ENCODE peak calls at places on chromosomes 13 and 19, in four cellular contexts. L is body of pancreas, F is PC-9, U is right lobe of liver. P is an unnamed sample. For H3K36me3, the result is how much of the 10 kb centered on the place peaks cover.

GRCh38 chr19:4717191-4717965 is 6.3 kb downstream of the DPP9 start:
- DNase-seq in L (no peak), F (peak), U (no peak), P (peak)

GRCh38 chr13:58795715-58796114 is 1164.2 kb downstream of the PCDH17 start:
- DNase-seq in L (no peak), F (no peak), U (no peak), P (no peak)

GRCh38 chr13:35716186-35716585 is 239.7 kb upstream of the MAB21L1 start:
- DNase-seq in L (no peak), F (peak), U (no peak), P (no peak)

GRCh38 chr13:20442798-20443381 is 82.8 kb downstream of the CRYL1 start:
- DNase-seq in L (peak), F (no peak), U (no peak), P (no peak)

GRCh38 chr13:80338781-80339577 is 1.9 kb downstream of the SPRY2 start:
- DNase-seq in L (peak), F (peak), U (peak), P (peak)

GRCh38 chr13:47545206-47545605 is 455.9 kb downstream of the SUCLA2 start:
- DNase-seq in L (no peak), F (no peak), U (no peak), P (no peak)

GRCh38 chr13:79678100-79678499 is 197.1 kb downstream of the NDFIP2 start:
- DNase-seq in L (no peak), F (no peak), U (no peak), P (peak)

GRCh38 chr13:35198821-35199220 is 256.8 kb downstream of the NBEA start:
- DNase-seq in L (no peak), F (no peak), U (no peak), P (no peak)

GRCh38 chr19:8578642-8579265 is 1.5 kb upstream of the MYO1F start:
- DNase-seq in L (peak), F (peak), U (peak), P (peak)

GRCh38 chr13:21837841-21838551 is 167.1 kb downstream of the FGF9 start:
- DNase-seq in L (no peak), F (no peak), U (no peak), P (no peak)

GRCh38 chr19:29942404-29943261 is 594 bp downstream of the URI1 start:
- DNase-seq in L (peak), F (peak), U (peak), P (peak)

GRCh38 chr13:72716776-72717175 is 10.7 kb downstream of the MZT1 start:
- DNase-seq in L (no peak), F (no peak), U (no peak), P (peak)
- H3K36me3 ChIP-seq in L (under half), F (under half), U (under half), P (under half)

DNA sequence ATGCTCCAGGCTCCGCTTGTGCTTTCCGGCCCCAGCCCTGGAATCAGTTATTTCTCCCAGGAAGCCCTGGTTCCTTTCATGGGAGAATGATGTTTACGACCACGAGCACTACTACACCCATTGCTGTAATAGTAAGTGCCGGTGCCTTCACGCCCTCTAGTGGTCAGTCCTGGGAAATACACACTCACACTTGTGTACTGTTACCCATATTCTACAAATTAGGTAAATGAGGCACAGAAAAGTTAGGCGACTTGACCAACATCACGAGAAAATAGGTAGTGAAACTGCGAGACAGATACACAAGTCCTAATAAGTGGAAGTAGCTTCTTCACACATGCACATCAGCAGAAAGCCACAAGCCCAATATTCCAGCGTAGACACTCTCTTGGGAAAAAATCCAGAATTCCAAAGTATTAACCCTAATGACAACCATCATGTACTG is 21.7 kb downstream of the CEACAM21 start:
- DNase-seq in L (peak), F (peak), U (no peak), P (peak)
- H3K36me3 ChIP-seq in L (under half), F (under half), U (under half), P (under half)

DNA sequence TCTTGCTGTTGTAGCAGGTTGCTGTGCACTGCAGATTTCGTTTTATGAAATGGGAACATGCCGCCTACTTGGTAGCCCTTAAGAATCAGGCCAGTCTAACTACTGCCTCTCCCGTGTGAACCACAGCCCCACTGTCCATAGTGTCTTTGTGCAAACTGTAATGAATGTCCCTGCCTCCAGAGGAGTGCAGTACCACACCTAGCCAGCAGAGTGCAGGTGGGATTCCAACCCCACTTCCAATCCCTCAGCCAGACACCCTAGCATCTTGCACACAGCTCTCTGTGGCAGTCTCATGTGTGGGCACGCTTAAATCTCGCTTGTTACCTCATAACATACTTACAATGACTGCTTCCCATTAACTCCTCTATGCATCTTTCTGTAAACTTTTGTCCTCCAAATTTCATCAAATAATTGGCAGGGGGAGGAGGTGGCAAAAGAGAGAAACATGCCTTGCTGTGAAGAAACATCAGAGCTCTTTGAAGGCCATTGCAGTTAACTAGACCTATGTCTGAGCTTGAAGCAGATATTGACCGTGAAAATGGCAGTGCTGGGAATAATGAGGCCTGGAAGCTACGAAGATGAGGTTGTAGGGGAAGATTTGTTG is 47.2 kb downstream of the ZAR1L start:
- DNase-seq in L (peak), F (peak), U (no peak), P (no peak)
- H3K36me3 ChIP-seq in L (under half), F (under half), U (under half), P (under half)

DNA sequence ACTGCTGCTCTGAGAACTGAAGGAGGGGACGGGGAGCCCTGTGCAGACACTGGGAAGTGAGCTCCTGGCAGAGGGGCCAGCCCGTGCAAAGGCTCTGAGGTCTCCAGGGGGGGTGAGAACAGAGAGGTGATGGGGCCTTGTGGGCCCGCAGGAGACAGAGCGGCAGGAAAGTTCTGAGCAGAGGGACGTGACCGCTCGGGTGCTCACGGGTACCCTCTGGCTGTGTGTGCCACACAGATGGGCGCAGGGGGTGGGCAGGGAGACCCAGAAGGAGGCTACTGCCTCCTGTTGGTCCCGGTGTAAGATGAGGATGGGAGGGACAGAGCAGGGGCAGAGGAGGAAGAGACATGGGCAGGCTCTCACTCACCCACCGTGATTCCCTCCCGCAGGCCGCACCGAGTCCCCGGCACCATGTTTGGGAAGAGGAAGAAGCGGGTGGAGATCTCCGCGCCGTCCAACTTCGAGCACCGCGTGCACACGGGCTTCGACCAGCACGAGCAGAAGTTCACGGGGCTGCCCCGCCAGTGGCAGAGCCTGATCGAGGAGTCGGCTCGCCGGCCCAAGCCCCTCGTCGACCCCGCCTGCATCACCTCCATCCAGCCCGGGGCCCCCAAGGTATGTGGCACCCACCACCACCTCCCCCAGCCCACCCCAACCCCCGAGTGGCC is 27.5 kb upstream of the NCCRP1 start:
- DNase-seq in L (no peak), F (no peak), U (no peak), P (no peak)
- H3K36me3 ChIP-seq in L (under half), F (under half), U (under half), P (under half)

GRCh38 chr19:34387446-34387810 is 16.8 kb upstream of the PDCD2L start:
- DNase-seq in L (no peak), F (no peak), U (no peak), P (no peak)

GRCh38 chr19:34393629-34394028 is 10.6 kb upstream of the PDCD2L start:
- DNase-seq in L (no peak), F (no peak), U (no peak), P (no peak)

GRCh38 chr19:34393031-34393430 is 11.2 kb upstream of the PDCD2L start:
- DNase-seq in L (no peak), F (no peak), U (no peak), P (no peak)

GRCh38 chr19:34386645-34387445 is 17.4 kb upstream of the PDCD2L start:
- DNase-seq in L (no peak), F (no peak), U (no peak), P (no peak)

DNA sequence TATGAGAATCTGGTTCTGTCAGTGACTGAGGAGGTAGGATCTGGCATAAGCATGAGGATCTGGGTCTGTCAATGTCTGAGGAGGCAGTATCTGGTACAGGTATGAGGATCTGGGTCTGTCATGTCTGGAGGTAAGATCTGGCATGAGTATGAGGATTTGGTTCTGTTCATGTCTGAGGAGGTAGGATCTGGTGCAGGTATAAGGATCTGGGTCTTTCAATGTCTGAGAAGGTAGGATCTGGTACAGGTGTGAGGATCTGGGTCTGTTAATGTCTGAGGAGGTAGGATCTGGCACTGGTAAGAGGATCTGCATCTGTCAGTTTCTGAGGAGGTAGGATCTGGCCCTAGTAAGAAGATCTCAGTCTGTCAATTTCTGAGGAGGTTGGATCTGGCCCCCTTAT is 12.4 kb upstream of the PDCD2L start:
- DNase-seq in L (no peak), F (no peak), U (no peak), P (no peak)
- H3K36me3 ChIP-seq in L (under half), F (under half), U (half or more), P (half or more)

DNA sequence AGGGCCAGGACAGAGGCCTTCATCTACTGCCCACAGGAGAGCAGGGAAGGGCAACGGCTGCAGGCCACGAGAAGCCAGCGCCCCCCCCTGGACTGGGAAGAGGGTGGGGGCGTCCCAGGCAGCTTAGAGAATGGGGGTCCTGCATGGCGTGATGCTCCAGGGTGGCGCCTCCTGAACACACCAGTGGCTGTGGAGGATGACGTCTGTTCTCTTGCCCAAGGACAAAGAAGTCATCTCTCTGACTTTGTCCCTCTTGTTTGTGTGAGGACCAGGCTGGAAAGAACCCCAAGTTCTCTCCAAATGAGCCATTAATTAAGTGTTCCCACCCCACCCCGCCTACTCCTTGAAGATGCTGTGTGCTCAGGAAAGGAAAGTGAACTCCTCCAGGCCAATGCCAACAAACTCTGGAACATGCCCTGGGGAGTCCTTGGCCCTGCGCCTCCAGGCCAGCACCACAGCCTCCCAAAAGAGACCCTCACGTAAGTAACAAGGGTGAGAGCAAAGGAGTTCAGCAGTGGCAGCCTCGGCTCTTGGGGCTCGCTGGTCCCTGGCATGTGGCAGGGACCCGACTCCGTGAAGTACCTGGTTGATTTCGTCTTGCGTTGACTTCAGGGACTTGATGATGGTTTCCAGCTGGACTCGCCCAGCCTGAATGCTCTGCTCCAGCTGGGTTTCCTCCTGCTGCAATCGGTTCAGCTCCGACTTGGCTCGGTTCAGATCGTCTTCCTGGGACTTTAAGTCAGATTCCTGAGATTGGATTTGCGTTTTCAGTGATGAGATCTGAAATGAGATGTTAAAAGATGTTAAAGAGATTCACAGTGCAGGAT is 68.4 kb downstream of the EPS15L1 start:
- DNase-seq in L (no peak), F (no peak), U (peak), P (no peak)
- H3K36me3 ChIP-seq in L (under half), F (under half), U (under half), P (half or more)

DNA sequence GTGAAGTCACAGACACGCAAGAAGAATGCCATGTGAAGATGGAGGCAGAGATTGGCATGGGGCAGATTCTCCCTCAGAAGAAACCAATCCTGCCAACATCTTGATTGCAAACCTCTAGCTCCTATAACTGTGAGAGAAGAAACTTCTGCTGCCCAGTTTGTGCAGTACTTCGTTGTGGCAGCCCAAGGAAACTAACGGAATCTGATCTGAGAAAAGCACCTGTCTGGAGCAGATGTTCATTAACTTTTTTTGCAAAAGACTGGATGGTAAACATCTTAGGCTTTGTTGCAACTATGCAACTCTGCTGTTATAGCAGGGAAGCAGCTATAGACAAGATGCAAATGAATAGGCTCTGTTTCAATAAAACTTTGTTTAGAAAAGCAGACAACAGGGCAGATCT is 25.1 kb upstream of the CPB2 start:
- DNase-seq in L (peak), F (no peak), U (no peak), P (no peak)
- H3K36me3 ChIP-seq in L (under half), F (under half), U (under half), P (under half)

DNA sequence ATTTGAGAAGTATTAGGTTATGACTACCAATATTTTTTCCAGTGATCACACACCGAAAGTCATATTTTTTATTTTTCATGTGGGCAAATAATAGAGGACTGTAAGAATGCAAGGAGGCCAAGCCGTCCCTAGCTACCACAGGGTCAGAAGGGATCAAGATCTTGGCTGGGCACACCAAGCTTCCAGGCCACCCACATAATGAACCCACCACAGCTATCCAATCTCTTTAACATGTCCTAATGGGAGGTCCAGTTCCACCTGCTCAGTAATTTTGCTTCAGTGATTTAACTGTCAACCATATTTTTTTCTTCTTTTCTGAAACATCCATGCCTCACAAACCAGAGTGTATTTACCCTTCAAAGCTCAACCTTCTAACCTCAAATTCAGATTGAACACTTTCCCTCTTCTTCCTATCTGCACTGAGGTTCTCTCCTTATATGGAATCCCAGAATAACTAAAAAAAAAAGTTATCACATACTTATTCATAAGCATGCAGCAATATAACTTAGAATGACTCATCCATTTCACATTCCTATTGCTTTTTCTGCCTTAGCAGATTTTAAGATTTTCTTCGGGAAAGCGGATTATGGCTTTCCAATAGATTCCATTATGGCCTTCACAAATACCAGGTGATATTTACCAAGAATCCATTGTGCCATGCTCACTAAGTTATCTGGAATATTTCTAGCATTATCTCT is 12.2 kb downstream of the ARGLU1 start:
- DNase-seq in L (no peak), F (no peak), U (no peak), P (no peak)
- H3K36me3 ChIP-seq in L (under half), F (half or more), U (under half), P (under half)

GRCh38 chr19:15368051-15368632 is 11.4 kb downstream of the AKAP8 start:
- DNase-seq in L (no peak), F (no peak), U (no peak), P (no peak)
- H3K36me3 ChIP-seq in L (under half), F (under half), U (half or more), P (half or more)

GRCh38 chr13:56110751-56111150 is 1030.0 kb upstream of the PRR20A start:
- DNase-seq in L (no peak), F (no peak), U (no peak), P (no peak)
- H3K36me3 ChIP-seq in L (under half), F (under half), U (under half), P (under half)

P was measured in brain microvascular endothelial cell.